ENCODE peak calls at places on chromosomes 7 and 10, in ten cellular contexts. P, O, H, J, B, X, F, G, N and K are unnamed samples.

GRCh38 chr7:12064716-12065115 is 146.4 kb upstream of the TMEM106B start:
- DNase-seq in P (no peak), O (no peak), H (no peak), J (no peak), B (no peak), X (no peak), F (no peak), G (no peak), N (no peak), K (no peak)

GRCh38 chr10:13091816-13092215 is 8.1 kb upstream of the OPTN start:
- DNase-seq in P (no peak), O (no peak), H (no peak), J (no peak), B (no peak), X (no peak), F (no peak), G (no peak), N (no peak), K (no peak)

GRCh38 chr7:112125250-112125649 is 80.9 kb downstream of the DOCK4 start:
- DNase-seq in P (no peak), O (no peak), H (no peak), J (no peak), B (no peak), X (no peak), F (no peak), G (no peak), N (no peak), K (no peak)

GRCh38 chr10:48506147-48506917 is 98.5 kb downstream of the ARHGAP22 start:
- DNase-seq in P (peak; percentile 28), O (no peak), H (no peak), J (no peak), B (no peak), X (peak; percentile 66), F (no peak), G (no peak), N (peak; percentile 68), K (no peak)

GRCh38 chr10:101011517-101012423 is 12.2 kb downstream of the LZTS2 start:
- DNase-seq in P (no peak), O (no peak), H (no peak), J (peak; percentile 74), B (no peak), X (peak; percentile 62), F (no peak), G (no peak), N (no peak), K (no peak)

GRCh38 chr7:14219125-14219524 is 229.7 kb upstream of the ETV1 start:
- DNase-seq in P (no peak), O (no peak), H (no peak), J (no peak), B (no peak), X (no peak), F (no peak), G (no peak), N (no peak), K (no peak)

GRCh38 chr7:155753446-155753965 is 58.8 kb downstream of the SHH start:
- DNase-seq in P (no peak), O (no peak), H (no peak), J (no peak), B (no peak), X (no peak), F (no peak), G (no peak), N (no peak), K (no peak)

GRCh38 chr7:97043281-97043680 is 18.6 kb upstream of the DLX5 start:
- DNase-seq in P (no peak), O (no peak), H (no peak), J (no peak), B (no peak), X (no peak), F (no peak), G (no peak), N (no peak), K (no peak)

GRCh38 chr10:52106895-52107294 is 207.2 kb upstream of the DKK1 start:
- DNase-seq in P (no peak), O (no peak), H (no peak), J (no peak), B (no peak), X (no peak), F (no peak), G (no peak), N (no peak), K (no peak)

GRCh38 chr7:38451840-38452239 is 178.4 kb upstream of the TARP start:
- DNase-seq in P (no peak), O (no peak), H (no peak), J (no peak), B (no peak), X (peak; percentile 37), F (no peak), G (no peak), N (peak; percentile 10), K (no peak)

GRCh38 chr7:131629203-131629871 is 72.9 kb upstream of the PODXL start:
- DNase-seq in P (no peak), O (no peak), H (no peak), J (no peak), B (no peak), X (peak; percentile 41), F (no peak), G (no peak), N (no peak), K (no peak)

GRCh38 chr10:71584902-71585578 is 134.5 kb downstream of the C10orf105 start:
- DNase-seq in P (no peak), O (no peak), H (no peak), J (no peak), B (no peak), X (no peak), F (no peak), G (no peak), N (no peak), K (no peak)
- H3K4me1 ChIP-seq in P (no peaks in the 10 kb centered on the region), O (no peaks in the 10 kb centered on the region), H (no peaks in the 10 kb centered on the region), J (no peaks in the 10 kb centered on the region), B (peaks cover 22% of the 10 kb centered on the region), X (no peaks in the 10 kb centered on the region), F (peaks cover 5% of the 10 kb centered on the region), G (no peaks in the 10 kb centered on the region), N (no peaks in the 10 kb centered on the region), K (no peaks in the 10 kb centered on the region)

GRCh38 chr7:17101207-17101696 is 197.2 kb upstream of the AHR start:
- DNase-seq in P (no peak), O (no peak), H (no peak), J (no peak), B (no peak), X (no peak), F (no peak), G (no peak), N (no peak), K (no peak)

GRCh38 chr7:17099083-17099973 is 199.1 kb upstream of the AHR start:
- DNase-seq in P (no peak), O (peak; percentile 91), H (peak; percentile 84), J (no peak), B (peak; percentile 68), X (peak; percentile 93), F (peak; percentile 63), G (no peak), N (peak; percentile 69), K (peak; percentile 66)

GRCh38 chr7:17105701-17106100 is 192.8 kb upstream of the AHR start:
- DNase-seq in P (no peak), O (no peak), H (no peak), J (no peak), B (no peak), X (no peak), F (no peak), G (no peak), N (no peak), K (no peak)

GRCh38 chr7:17103984-17104383 is 194.5 kb upstream of the AHR start:
- DNase-seq in P (no peak), O (no peak), H (no peak), J (no peak), B (no peak), X (no peak), F (no peak), G (no peak), N (no peak), K (no peak)

DNA sequence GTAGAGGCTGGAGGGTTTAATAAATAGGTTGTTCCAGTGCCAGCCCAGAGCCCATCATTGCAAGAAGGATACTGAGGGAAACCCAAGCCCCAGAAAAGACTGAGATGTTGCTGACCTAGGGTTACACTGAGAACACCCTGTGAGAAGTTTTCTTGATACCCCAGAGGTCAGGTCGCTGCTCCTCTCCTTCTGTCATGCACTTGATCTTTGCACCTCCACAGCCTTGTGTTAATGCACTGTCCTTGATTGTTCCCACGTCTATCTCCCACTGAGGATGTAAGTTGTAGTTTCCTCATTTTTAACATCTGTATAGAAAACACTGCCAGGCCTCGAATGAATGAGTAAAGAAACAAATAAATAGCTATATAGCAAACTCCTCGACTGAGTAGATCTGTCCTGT is 195.3 kb upstream of the AHR start:
- DNase-seq in P (no peak), O (no peak), H (no peak), J (no peak), B (no peak), X (no peak), F (no peak), G (no peak), N (no peak), K (no peak)
- H3K4me3 ChIP-seq in P (no peak overlapping the region), O (no peak overlapping the region), H (no peak overlapping the region), J (no peak overlapping the region), B (no peak overlapping the region), X (no peak overlapping the region), F (no peak overlapping the region), G (no peak overlapping the region), N (no peak overlapping the region), K (no peak overlapping the region)

DNA sequence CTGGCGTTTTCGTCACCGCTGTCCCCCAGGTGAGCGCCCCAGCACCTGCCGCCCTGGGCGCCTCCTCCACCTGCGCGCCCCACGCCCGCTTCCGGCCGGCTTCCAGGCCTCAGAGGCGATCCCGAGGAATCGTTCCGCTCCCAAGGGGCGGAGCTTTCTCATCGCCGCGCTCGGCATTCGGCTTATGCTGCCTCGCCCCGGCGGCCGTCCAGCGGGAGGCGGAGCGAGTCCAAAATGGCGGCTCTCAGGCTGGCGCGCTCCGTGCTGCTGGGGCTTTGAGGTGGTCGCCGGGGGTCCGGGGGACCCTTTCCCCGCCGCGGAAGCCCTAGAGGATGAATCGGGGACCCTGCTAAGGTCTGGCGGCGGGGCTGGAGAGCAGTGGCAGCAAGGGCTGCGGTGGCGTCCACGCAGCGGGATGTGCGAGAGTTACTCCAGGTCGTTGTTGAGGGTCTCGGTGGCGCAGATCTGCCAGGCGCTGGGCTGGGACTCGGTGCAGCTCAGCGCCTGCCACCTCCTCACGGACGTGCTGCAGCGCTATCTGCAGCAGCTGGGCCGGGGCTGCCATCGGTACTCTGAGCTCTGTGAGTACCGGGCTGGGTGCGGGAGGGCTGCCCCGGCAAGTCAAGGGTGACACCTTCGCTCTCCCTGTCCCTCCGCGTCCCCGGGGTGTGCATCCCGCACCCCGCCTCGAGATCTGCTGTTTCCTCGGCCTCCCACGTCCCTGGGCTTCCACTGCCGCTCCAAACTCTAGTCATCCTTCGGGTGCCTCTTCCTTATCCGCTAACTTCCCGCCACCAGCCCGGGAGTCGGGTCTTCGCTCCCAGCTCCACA is at the start of gene TAF3:
- DNase-seq in P (peak; percentile 94), O (peak; percentile 94), H (peak; percentile 86), J (peak; percentile 99), B (peak; percentile 95), X (peak; percentile 88), F (peak; percentile 94), G (no peak), N (peak; percentile 72), K (peak; percentile 95)
- TF ChIP-seq POLR2A in P (no peak), O (peak; percentile 79), H (peak; percentile 33), J (no peak), B (peak; percentile 66), X (peak; percentile 88), F (no peak), G (peak; percentile 25), N (peak; percentile 84), K (peak; percentile 68)

DNA sequence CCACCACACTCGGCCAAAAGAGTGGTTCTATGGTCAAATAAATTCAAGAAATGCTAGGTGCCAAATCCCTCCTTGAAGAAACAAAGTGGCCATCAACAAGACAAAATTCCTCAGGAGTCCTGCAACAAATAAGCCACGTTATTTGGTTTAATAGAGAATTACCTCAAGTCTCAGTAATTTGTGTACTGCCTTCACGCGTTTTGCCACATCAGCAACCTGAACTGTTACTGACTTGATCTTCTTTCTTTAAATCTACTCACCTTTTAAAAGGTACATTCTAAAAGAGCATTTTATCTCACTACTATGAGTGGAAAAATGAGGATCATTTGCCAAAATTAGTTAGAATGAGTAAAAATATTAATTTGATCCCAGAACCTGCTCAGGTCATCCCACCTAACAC is 34.6 kb upstream of the LCOR start:
- DNase-seq in P (no peak), O (no peak), H (no peak), J (no peak), B (no peak), X (no peak), F (no peak), G (no peak), N (no peak), K (no peak)
- H3K4me1 ChIP-seq in P (no peaks in the 10 kb centered on the region), O (no peaks in the 10 kb centered on the region), H (no peaks in the 10 kb centered on the region), J (no peaks in the 10 kb centered on the region), B (peaks cover 5% of the 10 kb centered on the region), X (peaks cover 6% of the 10 kb centered on the region), F (no peaks in the 10 kb centered on the region), G (no peaks in the 10 kb centered on the region), N (peaks cover 4% of the 10 kb centered on the region), K (no peaks in the 10 kb centered on the region)